ENCODE peak calls at places on chromosomes 7 and 10, in four cellular contexts. One of them, this sample, is unnamed.

GRCh38 chr7:104960741-104961479 is 53.1 kb upstream of the KMT2E start:
- DNase-seq in HepG2: no peak
- DNase-seq in GM12878: peak
- DNase-seq in K562: no peak
- DNase-seq in this sample: no peak

GRCh38 chr10:48453451-48454301 is 147.2 kb downstream of the MAPK8 start:
- DNase-seq in GM12878: no peak
- DNase-seq in K562: no peak
- DNase-seq in HepG2: no peak
- DNase-seq in this sample: no peak

GRCh38 chr10:117002206-117002605 is 2.8 kb downstream of the SHTN1 start:
- DNase-seq in K562: no peak
- DNase-seq in GM12878: no peak
- DNase-seq in HepG2: no peak
- DNase-seq in this sample: no peak

GRCh38 chr7:148379693-148380092 is 210.9 kb upstream of the C7orf33 start:
- DNase-seq in K562: no peak
- DNase-seq in GM12878: no peak
- DNase-seq in HepG2: no peak
- DNase-seq in this sample: peak

GRCh38 chr7:73482746-73483145 is 39.3 kb downstream of the BAZ1B start:
- DNase-seq in HepG2: no peak
- DNase-seq in K562: no peak
- DNase-seq in GM12878: no peak
- DNase-seq in this sample: no peak

GRCh38 chr7:94514917-94515316 is 5.3 kb downstream of the CASD1 start:
- DNase-seq in K562: no peak
- DNase-seq in GM12878: no peak
- DNase-seq in HepG2: no peak
- DNase-seq in this sample: no peak

GRCh38 chr10:87845624-87846377 is 17.5 kb downstream of the KLLN start:
- DNase-seq in GM12878: no peak
- DNase-seq in K562: no peak
- DNase-seq in HepG2: no peak
- DNase-seq in this sample: no peak

GRCh38 chr7:92306153-92306552 is 60.4 kb downstream of the ANKIB1 start:
- DNase-seq in GM12878: no peak
- DNase-seq in K562: no peak
- DNase-seq in HepG2: no peak
- DNase-seq in this sample: no peak

GRCh38 chr7:6416516-6417145 is 31.1 kb downstream of the DAGLB start:
- DNase-seq in HepG2: peak
- DNase-seq in K562: peak
- DNase-seq in GM12878: no peak
- DNase-seq in this sample: peak

GRCh38 chr10:47238331-47239095 is 61.5 kb upstream of the GDF10 start:
- DNase-seq in HepG2: no peak
- DNase-seq in GM12878: no peak
- DNase-seq in K562: no peak
- DNase-seq in this sample: no peak

GRCh38 chr10:35913628-35914027 is 271.5 kb upstream of the FZD8 start:
- DNase-seq in HepG2: no peak
- DNase-seq in K562: no peak
- DNase-seq in GM12878: no peak
- DNase-seq in this sample: no peak

GRCh38 chr7:40571796-40572195 is 437.0 kb downstream of the SUGCT start:
- DNase-seq in HepG2: no peak
- DNase-seq in K562: no peak
- DNase-seq in GM12878: no peak
- DNase-seq in this sample: no peak

GRCh38 chr10:683448-684071 is 5.9 kb downstream of the DIP2C start:
- DNase-seq in HepG2: no peak
- DNase-seq in GM12878: no peak
- DNase-seq in K562: no peak
- DNase-seq in this sample: no peak

GRCh38 chr7:39978252-39978934 is 28.3 kb downstream of the CDK13 start:
- DNase-seq in HepG2: no peak
- DNase-seq in K562: no peak
- DNase-seq in GM12878: no peak
- DNase-seq in this sample: peak

GRCh38 chr10:49310460-49310859 is 11.5 kb downstream of the C10orf71 start:
- DNase-seq in K562: no peak
- DNase-seq in HepG2: no peak
- DNase-seq in GM12878: no peak
- DNase-seq in this sample: no peak

GRCh38 chr7:140056431-140056830 is 6.3 kb downstream of the PARP12 start:
- DNase-seq in K562: no peak
- DNase-seq in GM12878: no peak
- DNase-seq in HepG2: no peak
- DNase-seq in this sample: no peak

DNA sequence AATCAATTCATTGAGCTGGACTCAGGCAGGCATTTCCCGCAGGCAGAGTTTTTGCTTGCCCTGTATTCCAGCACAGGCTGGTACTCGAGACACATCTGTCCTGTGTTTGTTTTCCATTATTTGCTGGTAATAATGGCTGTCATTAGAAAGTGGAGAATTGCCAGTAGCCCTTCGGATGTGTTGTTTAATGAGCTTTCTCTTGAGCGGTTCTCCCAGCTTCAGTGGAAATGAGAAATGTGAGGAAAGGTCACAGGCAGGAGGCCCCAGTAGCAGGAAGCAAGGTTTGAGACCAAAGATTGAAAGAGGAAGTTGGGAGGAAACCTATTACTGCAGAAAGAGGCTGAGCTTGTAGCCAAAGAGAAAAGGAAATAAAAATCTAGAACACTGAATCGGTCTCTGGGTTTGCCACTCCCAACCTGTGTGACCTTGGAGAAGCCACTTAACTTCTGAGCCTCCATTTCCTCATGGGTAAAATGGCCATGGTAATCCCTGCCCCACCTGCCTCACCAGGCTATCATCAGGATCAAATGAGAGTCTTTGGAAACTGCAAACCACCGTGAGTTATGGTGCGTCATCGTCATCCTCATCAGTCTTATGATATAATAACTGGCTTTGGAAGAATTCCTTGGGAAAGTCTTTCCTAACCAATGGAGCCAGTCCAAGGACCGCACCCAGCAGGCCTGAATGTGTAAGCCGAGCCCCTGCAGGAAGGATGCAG is 67.7 kb downstream of the TACR2 start:
- DNase-seq in K562: no peak
- DNase-seq in HepG2: no peak
- DNase-seq in GM12878: no peak
- DNase-seq in this sample: no peak
- H3K27ac ChIP-seq in K562: peak
- H3K27ac ChIP-seq in HepG2: no peak
- H3K27ac ChIP-seq in GM12878: no peak
- H3K27ac ChIP-seq in this sample: peak

GRCh38 chr7:121157885-121158590 is 169.5 kb downstream of the CPED1 start:
- DNase-seq in K562: no peak
- DNase-seq in HepG2: no peak
- DNase-seq in GM12878: no peak
- DNase-seq in this sample: no peak

GRCh38 chr7:121158665-121159064 is 170.1 kb upstream of the WNT16 start:
- DNase-seq in HepG2: no peak
- DNase-seq in GM12878: no peak
- DNase-seq in K562: no peak
- DNase-seq in this sample: no peak

GRCh38 chr7:121157341-121157751 is 168.8 kb downstream of the CPED1 start:
- DNase-seq in HepG2: no peak
- DNase-seq in K562: no peak
- DNase-seq in GM12878: no peak
- DNase-seq in this sample: no peak

GRCh38 chr7:121159553-121159952 is 169.2 kb upstream of the WNT16 start:
- DNase-seq in K562: no peak
- DNase-seq in HepG2: no peak
- DNase-seq in GM12878: no peak
- DNase-seq in this sample: no peak

GRCh38 chr7:121160150-121161008 is 168.4 kb upstream of the WNT16 start:
- DNase-seq in GM12878: no peak
- DNase-seq in K562: peak
- DNase-seq in HepG2: no peak
- DNase-seq in this sample: no peak
- H2AFZ ChIP-seq in GM12878: no peak
- H2AFZ ChIP-seq in K562: no peak
- H2AFZ ChIP-seq in HepG2: no peak
- H2AFZ ChIP-seq in this sample: no peak

DNA sequence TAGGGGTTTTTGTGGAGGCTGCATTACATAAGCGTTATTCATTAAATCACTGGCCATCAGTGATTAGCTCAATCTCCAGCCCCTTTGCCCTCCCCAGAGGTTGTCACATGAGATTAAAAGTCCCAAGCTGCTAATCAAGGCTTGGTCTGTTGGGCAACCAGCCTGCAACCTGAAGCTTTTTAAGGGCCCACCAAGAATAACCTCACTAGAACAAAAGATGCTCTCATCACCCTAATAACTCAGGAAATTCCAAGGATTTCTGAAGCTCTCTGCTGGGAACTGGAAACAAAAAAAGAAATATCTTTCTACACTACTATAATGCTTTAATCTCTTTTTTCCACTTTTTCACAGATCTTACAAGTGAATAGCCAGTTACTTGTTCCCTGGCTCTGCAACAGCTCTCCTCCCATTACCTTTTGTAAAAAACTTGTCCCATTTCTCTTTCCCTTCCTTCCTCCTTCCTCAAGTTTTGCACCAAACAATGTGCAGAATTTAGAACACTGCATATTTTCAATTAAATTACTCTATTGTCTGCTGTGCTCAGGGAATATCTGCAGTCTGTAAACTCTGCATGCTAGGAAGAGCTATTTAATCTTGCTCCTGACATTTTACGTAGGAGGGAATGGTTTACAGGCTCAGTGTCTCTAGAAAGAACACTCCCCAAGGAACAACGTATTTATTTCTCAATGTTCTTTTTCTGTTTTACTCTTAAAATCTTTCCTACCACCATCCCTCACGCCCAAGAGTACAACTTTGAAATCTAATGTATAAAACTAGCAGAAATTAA is 169.1 kb downstream of the IMMP2L start:
- DNase-seq in K562: no peak
- DNase-seq in HepG2: no peak
- DNase-seq in GM12878: no peak
- DNase-seq in this sample: peak
- TF ChIP-seq JUNB in K562: no peak
- TF ChIP-seq JUNB in HepG2: no peak
- TF ChIP-seq JUNB in GM12878: no peak
- TF ChIP-seq JUNB in this sample: no peak

GRCh38 chr7:36734731-36735130 is 10.4 kb upstream of the AOAH start:
- DNase-seq in GM12878: no peak
- DNase-seq in HepG2: no peak
- DNase-seq in K562: no peak
- DNase-seq in this sample: no peak

GRCh38 chr7:36739351-36739750 is 15.1 kb upstream of the AOAH start:
- DNase-seq in GM12878: no peak
- DNase-seq in HepG2: no peak
- DNase-seq in K562: no peak
- DNase-seq in this sample: no peak

GRCh38 chr7:36735172-36735571 is 10.9 kb upstream of the AOAH start:
- DNase-seq in GM12878: no peak
- DNase-seq in K562: no peak
- DNase-seq in HepG2: no peak
- DNase-seq in this sample: no peak

GRCh38 chr7:36736827-36737211 is 12.5 kb upstream of the AOAH start:
- DNase-seq in GM12878: peak
- DNase-seq in HepG2: no peak
- DNase-seq in K562: no peak
- DNase-seq in this sample: no peak

DNA sequence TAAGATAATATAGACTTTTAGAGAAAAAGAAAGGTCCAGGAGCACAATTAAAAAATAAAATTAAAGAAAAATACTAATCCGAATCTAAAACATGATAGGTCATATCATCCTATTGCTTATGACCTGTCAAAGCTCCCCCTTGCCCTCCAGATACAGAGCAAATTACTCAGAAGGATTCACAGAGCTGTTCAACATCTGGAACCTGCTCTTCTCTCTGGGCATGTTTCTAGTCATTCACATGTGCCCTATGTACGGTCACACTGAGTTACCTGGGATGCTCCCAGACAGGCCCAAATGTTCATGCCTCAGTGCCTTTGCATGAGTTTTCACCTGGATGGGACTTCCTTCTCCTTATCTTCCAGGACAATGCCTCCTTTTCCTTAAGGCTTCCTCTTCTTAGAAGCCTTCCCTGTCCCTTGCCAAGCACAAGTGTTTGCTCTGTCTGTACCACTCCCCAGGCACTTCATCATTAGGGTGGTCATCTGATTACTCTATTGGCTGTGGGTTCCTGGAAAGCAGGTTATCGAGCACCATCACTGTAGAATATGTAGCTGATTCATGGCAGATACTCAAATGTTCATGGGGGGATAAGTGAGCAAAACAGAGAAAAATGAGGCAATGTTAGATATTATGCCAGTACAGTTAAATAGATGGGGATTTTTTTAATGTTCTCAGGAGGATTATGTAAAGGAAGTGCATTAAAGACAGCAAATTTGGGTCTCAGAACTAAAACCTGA is 12.0 kb upstream of the AOAH start:
- DNase-seq in GM12878: no peak
- DNase-seq in K562: no peak
- DNase-seq in HepG2: no peak
- DNase-seq in this sample: no peak
- H3K27ac ChIP-seq in GM12878: no peak
- H3K27ac ChIP-seq in K562: no peak
- H3K27ac ChIP-seq in HepG2: no peak
- H3K27ac ChIP-seq in this sample: no peak

DNA sequence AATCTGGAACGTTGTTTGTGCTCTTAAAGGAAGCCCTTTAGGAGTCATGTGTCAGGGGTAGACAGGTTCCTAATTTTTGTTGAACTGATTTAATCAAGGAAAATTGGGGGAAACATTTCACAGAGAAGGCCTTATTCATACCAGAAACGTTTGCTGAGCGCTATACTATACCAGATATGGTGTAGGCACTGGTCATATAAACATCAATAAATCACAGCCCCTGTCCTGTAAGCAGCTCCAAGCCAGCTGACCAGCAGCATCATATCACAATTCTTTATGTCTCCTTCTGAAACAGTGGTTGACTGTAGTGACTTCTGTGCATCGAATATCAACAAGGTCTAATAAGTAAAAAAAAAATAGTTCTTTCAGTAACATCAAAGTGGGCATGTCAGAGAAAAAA is 1.1 kb downstream of the TMEM178B start:
- DNase-seq in GM12878: no peak
- DNase-seq in K562: no peak
- DNase-seq in HepG2: no peak
- DNase-seq in this sample: no peak
- H2AFZ ChIP-seq in GM12878: no peak
- H2AFZ ChIP-seq in K562: no peak
- H2AFZ ChIP-seq in HepG2: no peak
- H2AFZ ChIP-seq in this sample: peak